ENCODE peak calls at places on chromosomes 7 and 10, in eight cellular contexts. E is endothelial cell, F is T follicular helper cell, A is astrocyte of the spinal cord, M is RWPE1, C is MV-4-11, K is choroid plexus epithelial cell, T is GDM1. W is an unnamed sample.

GRCh38 chr7:39734605-39735004 is 111.2 kb downstream of the RALA start:
- DNase-seq in E (no peak), F (no peak), A (no peak), M (no peak), C (no peak), K (no peak), T (no peak), W (no peak)

GRCh38 chr10:26225322-26225721 is 8.7 kb downstream of the GAD2 start:
- DNase-seq in E (no peak), F (no peak), A (no peak), M (no peak), C (no peak), K (no peak), T (no peak), W (no peak)

GRCh38 chr7:131244259-131244852 is 83.3 kb upstream of the MKLN1 start:
- DNase-seq in E (no peak), F (no peak), A (peak; percentile 97), M (peak; percentile 82), C (peak; percentile 24), K (peak; percentile 97), T (no peak), W (no peak)

GRCh38 chr7:157412491-157413180 is 75.8 kb downstream of the DNAJB6 start:
- DNase-seq in E (no peak), F (no peak), A (no peak), M (no peak), C (no peak), K (no peak), T (no peak), W (no peak)

GRCh38 chr7:41438919-41439882 is 263.7 kb downstream of the INHBA start:
- DNase-seq in E (no peak), F (no peak), A (no peak), M (no peak), C (no peak), K (no peak), T (no peak), W (no peak)

GRCh38 chr7:78129865-78130264 is 331.3 kb downstream of the PHTF2 start:
- DNase-seq in E (no peak), F (no peak), A (no peak), M (no peak), C (no peak), K (no peak), T (no peak), W (no peak)

GRCh38 chr10:22615819-22616499 is 98.4 kb downstream of the PIP4K2A start:
- DNase-seq in E (no peak), F (peak; percentile 42), A (no peak), M (no peak), C (peak; percentile 77), K (no peak), T (no peak), W (no peak)

GRCh38 chr10:50855015-50855414 is 30.4 kb downstream of the A1CF start:
- DNase-seq in E (no peak), F (no peak), A (no peak), M (peak; percentile 13), C (no peak), K (no peak), T (no peak), W (no peak)